ENCODE peak calls at places on chromosomes 6 and 20, in six cellular contexts. X is NCI-H345; T is GM18507; D is nephron progenitor cell; F is neural progenitor cell; O is stimulated activated CD4-positive, alpha-beta T cell treated with anti-CD3 and anti-CD28 coated beads, TNF-alpha, amount 100 ng/mL, for 48 hours. B is an unnamed sample.

GRCh38 chr6:13422601-13423247 is 64.7 kb downstream of the GFOD1 start:
- DNase-seq in T (no peak), X (no peak), D (no peak), O (no peak), F (peak), B (peak)

GRCh38 chr6:137799950-137800568 is 67.0 kb upstream of the TNFAIP3 start:
- DNase-seq in T (no peak), F (peak), O (peak), X (peak), D (no peak), B (peak)

GRCh38 chr6:16756660-16757270 is 4.5 kb downstream of the ATXN1 start:
- DNase-seq in F (no peak), X (no peak), O (no peak), T (no peak), D (no peak), B (no peak)

GRCh38 chr20:33444797-33445560 is 1.4 kb upstream of the SNTA1 start:
- DNase-seq in F (no peak), T (no peak), X (peak), O (no peak), D (no peak), B (peak)

GRCh38 chr6:87858440-87858839 is 156.4 kb upstream of the AKIRIN2 start:
- DNase-seq in F (no peak), X (no peak), O (no peak), D (no peak), T (no peak), B (no peak)

GRCh38 chr6:35230950-35231349 is 17.2 kb downstream of the SCUBE3 start:
- DNase-seq in D (no peak), X (no peak), T (no peak), F (no peak), O (no peak), B (no peak)

GRCh38 chr20:11845311-11845710 is 72.4 kb upstream of the BTBD3 start:
- DNase-seq in F (no peak), T (no peak), X (no peak), O (no peak), D (no peak), B (no peak)

GRCh38 chr6:169945117-169945516 is 193.7 kb downstream of the ERMARD start:
- DNase-seq in T (no peak), F (no peak), D (no peak), O (no peak), X (no peak), B (no peak)